ENCODE peak calls at places on chromosomes 13 and 19, in nine cellular contexts. M is A549, C is A673, S is BJ, J is iPS DF 6.9, V is GM23248, P is thoracic aorta, K is epithelial cell of proximal tubule, I is BE2C. Y is an unnamed sample.

GRCh38 chr13:24648271-24648670 is 31.9 kb upstream of the ATP12A start:
- DNase-seq in M (no peak), C (no peak), S (no peak), J (no peak), V (no peak), P (no peak), K (no peak), I (no peak), Y (no peak)

GRCh38 chr19:4980087-4980486 is 11.2 kb downstream of the KDM4B start:
- DNase-seq in M (no peak), C (no peak), S (no peak), J (no peak), V (peak; percentile 58), P (no peak), K (no peak), I (no peak), Y (no peak)

GRCh38 chr13:94557836-94558235 is 38.1 kb downstream of the TGDS start:
- DNase-seq in M (no peak), C (no peak), S (no peak), J (no peak), V (no peak), P (no peak), K (no peak), I (no peak), Y (no peak)

GRCh38 chr13:36919833-36920611 is at the start of gene SMAD9:
- DNase-seq in M (peak; percentile 8), C (peak; percentile 85), S (no peak), J (no peak), V (peak; percentile 95), P (peak; percentile 52), K (no peak), I (peak; percentile 91), Y (peak; percentile 66)

GRCh38 chr13:64753606-64754005 is 2476.5 kb downstream of the PCDH9 start:
- DNase-seq in M (no peak), C (no peak), S (peak; percentile 8), J (no peak), V (peak; percentile 54), P (no peak), K (no peak), I (no peak), Y (peak; percentile 69)

GRCh38 chr13:39557285-39557955 is 45.6 kb downstream of the LHFPL6 start:
- DNase-seq in M (no peak), C (no peak), S (no peak), J (no peak), V (no peak), P (no peak), K (no peak), I (no peak), Y (no peak)

GRCh38 chr13:69769637-69770036 is 338.0 kb upstream of the ATXN8OS start:
- DNase-seq in M (no peak), C (no peak), S (no peak), J (no peak), V (no peak), P (no peak), K (no peak), I (no peak), Y (no peak)

GRCh38 chr13:36998624-36999041 is 507 bp downstream of the ALG5 start:
- DNase-seq in M (no peak), C (no peak), S (no peak), J (no peak), V (peak; percentile 48), P (no peak), K (no peak), I (peak; percentile 25), Y (no peak)

GRCh38 chr13:80149757-80150156 is 191.2 kb downstream of the SPRY2 start:
- DNase-seq in M (no peak), C (no peak), S (no peak), J (no peak), V (peak; percentile 11), P (no peak), K (no peak), I (no peak), Y (no peak)

GRCh38 chr13:36776175-36776574 is 42.8 kb upstream of the RFXAP start:
- DNase-seq in M (no peak), C (no peak), S (no peak), J (no peak), V (no peak), P (no peak), K (no peak), I (no peak), Y (no peak)

GRCh38 chr19:46413262-46414031 is at the start of gene CCDC8:
- DNase-seq in M (no peak), C (peak; percentile 98), S (peak; percentile 56), J (peak; percentile 82), V (peak; percentile 74), P (no peak), K (no peak), I (no peak), Y (peak; percentile 91)

GRCh38 chr13:45108716-45109706 is 11.3 kb upstream of the GTF2F2 start:
- DNase-seq in M (no peak), C (no peak), S (no peak), J (no peak), V (peak; percentile 32), P (no peak), K (peak; percentile 82), I (no peak), Y (no peak)
- H3K4me3 ChIP-seq in M (no peak overlapping the region), C (no peak overlapping the region), S (no peak overlapping the region), J (no peak overlapping the region), V (no peak overlapping the region), P (no peak overlapping the region), K (peak overlapping the region; percentile 28), I (no peak overlapping the region), Y (no peak overlapping the region)

GRCh38 chr19:801861-802496 is 4.7 kb downstream of the PTBP1 start:
- DNase-seq in M (no peak), C (no peak), S (no peak), J (no peak), V (peak; percentile 73), P (no peak), K (no peak), I (no peak), Y (peak; percentile 67)

GRCh38 chr19:802888-803561 is 5.8 kb downstream of the PTBP1 start:
- DNase-seq in M (no peak), C (peak; percentile 56), S (no peak), J (no peak), V (no peak), P (no peak), K (no peak), I (no peak), Y (peak; percentile 20)

GRCh38 chr19:801030-801860 is 4.0 kb downstream of the PTBP1 start:
- DNase-seq in M (no peak), C (peak; percentile 77), S (no peak), J (no peak), V (peak; percentile 72), P (peak; percentile 55), K (no peak), I (peak; percentile 78), Y (peak; percentile 55)

GRCh38 chr19:803686-804418 is 6.6 kb downstream of the PTBP1 start:
- DNase-seq in M (no peak), C (no peak), S (no peak), J (no peak), V (no peak), P (no peak), K (no peak), I (no peak), Y (no peak)

GRCh38 chr19:802497-802887 is 5.2 kb downstream of the PTBP1 start:
- DNase-seq in M (no peak), C (peak; percentile 72), S (no peak), J (no peak), V (peak; percentile 48), P (no peak), K (no peak), I (no peak), Y (peak; percentile 30)
- H3K4me3 ChIP-seq in M (no peak overlapping the region), C (peak overlapping the region; percentile 99), S (peak overlapping the region; percentile 15), J (no peak overlapping the region), V (peak overlapping the region; percentile 86), P (peak overlapping the region; percentile 60), K (no peak overlapping the region), I (peak overlapping the region; percentile 96), Y (peak overlapping the region; percentile 55)

DNA sequence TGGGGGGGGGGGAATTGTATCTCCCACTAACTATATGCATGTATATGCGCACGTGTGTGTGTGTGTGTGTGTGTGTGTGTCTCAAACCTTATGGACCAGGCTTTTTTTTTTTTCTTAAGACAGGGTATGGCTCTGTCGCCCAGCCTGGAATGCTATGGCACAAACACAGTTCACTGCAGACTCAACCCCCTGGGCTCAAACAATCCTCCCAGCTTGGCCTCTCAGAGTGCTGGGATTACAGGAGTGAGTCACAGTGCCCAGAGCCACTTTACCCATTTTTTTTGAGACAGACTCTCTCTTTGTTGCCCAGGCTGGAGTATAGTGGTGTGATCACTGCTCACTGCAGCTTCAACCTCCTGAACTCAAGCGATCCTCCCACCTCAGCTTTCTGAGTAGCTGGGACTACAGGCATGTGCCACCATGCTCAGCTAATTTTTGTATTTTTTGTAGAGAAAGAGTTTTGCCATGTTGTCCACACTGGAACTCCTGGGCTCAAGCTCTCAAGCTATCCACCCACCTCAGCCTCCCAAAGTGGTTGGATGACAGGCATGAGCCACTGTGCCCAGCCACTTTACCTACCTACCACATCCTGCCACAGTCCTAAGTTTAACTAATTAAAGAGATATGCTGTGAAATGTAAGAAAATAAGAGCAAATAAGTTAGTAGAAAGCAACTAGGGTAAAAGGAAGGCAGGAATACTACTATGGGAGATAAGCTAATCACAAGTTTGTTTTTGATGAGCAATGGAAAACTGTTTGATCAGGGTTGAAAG is 2.4 kb downstream of the ZMYM5 start:
- DNase-seq in M (no peak), C (peak; percentile 64), S (no peak), J (no peak), V (peak; percentile 87), P (no peak), K (no peak), I (no peak), Y (peak; percentile 66)
- H3K4me3 ChIP-seq in M (peak overlapping the region; percentile 67), C (peak overlapping the region; percentile 82), S (no peak overlapping the region), J (no peak overlapping the region), V (peak overlapping the region; percentile 92), P (peak overlapping the region; percentile 76), K (peak overlapping the region; percentile 89), I (peak overlapping the region; percentile 94), Y (peak overlapping the region; percentile 87)

GRCh38 chr19:39433480-39434079 is 2.2 kb downstream of the RPS16 start:
- DNase-seq in M (no peak), C (no peak), S (no peak), J (no peak), V (no peak), P (no peak), K (no peak), I (no peak), Y (no peak)
- H3K4me3 ChIP-seq in M (peak overlapping the region; percentile 80), C (no peak overlapping the region), S (no peak overlapping the region), J (no peak overlapping the region), V (no peak overlapping the region), P (no peak overlapping the region), K (no peak overlapping the region), I (no peak overlapping the region), Y (no peak overlapping the region)

Y was measured in fibroblast of the aortic adventitia.